ENCODE peak calls at places on chromosome 4, in five cellular contexts. B is GM03348, J is SW480, M is left cardiac atrium, P is PC-3. I is an unnamed sample.

GRCh38 chr4:57043304-57044251 is 64.9 kb downstream of the POLR2B start:
- DNase-seq in J (peak; percentile 26), P (no peak), M (no peak), B (peak; percentile 73), I (no peak)

GRCh38 chr4:3871181-3871852 is 105.1 kb downstream of the ADRA2C start:
- DNase-seq in B (peak; percentile 55), J (peak; percentile 88), M (no peak), P (no peak), I (peak; percentile 39)

GRCh38 chr4:122806981-122807679 is 19.5 kb upstream of the FGF2 start:
- DNase-seq in J (no peak), B (no peak), M (no peak), P (no peak), I (no peak)

GRCh38 chr4:13968723-13969122 is 341.2 kb upstream of the BOD1L1 start:
- DNase-seq in J (no peak), B (no peak), P (peak; percentile 77), M (no peak), I (no peak)

GRCh38 chr4:119103263-119103662 is 32.4 kb upstream of the MYOZ2 start:
- DNase-seq in B (peak; percentile 82), J (peak; percentile 36), P (peak; percentile 87), M (peak; percentile 59), I (peak; percentile 58)

GRCh38 chr4:153318696-153319320 is 25.7 kb upstream of the MND1 start:
- DNase-seq in P (peak; percentile 66), J (peak; percentile 33), M (no peak), B (peak; percentile 82), I (no peak)

GRCh38 chr4:16075975-16076757 is 7.7 kb downstream of the PROM1 start:
- DNase-seq in J (no peak), M (no peak), P (no peak), B (no peak), I (no peak)

GRCh38 chr4:25089058-25089763 is 58.5 kb upstream of the LGI2 start:
- DNase-seq in J (no peak), M (no peak), B (no peak), P (no peak), I (no peak)

GRCh38 chr4:159430896-159431295 is 328.0 kb downstream of the RAPGEF2 start:
- DNase-seq in M (no peak), B (no peak), P (no peak), J (no peak), I (no peak)

GRCh38 chr4:6446130-6446482 is 26.3 kb downstream of the PPP2R2C start:
- DNase-seq in M (no peak), J (no peak), B (no peak), P (no peak), I (no peak)

GRCh38 chr4:109009909-109010308 is 247.1 kb upstream of the ETNPPL start:
- DNase-seq in B (peak; percentile 39), J (no peak), M (no peak), P (no peak), I (no peak)

GRCh38 chr4:59612235-59612634 is 1587.9 kb upstream of the ADGRL3 start:
- DNase-seq in B (peak; percentile 25), P (peak; percentile 79), J (no peak), M (no peak), I (no peak)

GRCh38 chr4:154344686-154345085 is 146.9 kb downstream of the DCHS2 start:
- DNase-seq in J (no peak), M (no peak), P (peak; percentile 2), B (no peak), I (no peak)

GRCh38 chr4:160514126-160514525 is 1411.2 kb downstream of the RAPGEF2 start:
- DNase-seq in B (no peak), J (no peak), M (no peak), P (peak; percentile 7), I (no peak)

GRCh38 chr4:140149851-140150635 is 3.9 kb downstream of the MAML3 start:
- DNase-seq in B (peak; percentile 65), J (peak; percentile 72), M (peak; percentile 78), P (peak; percentile 62), I (peak; percentile 57)

GRCh38 chr4:5238106-5238505 is 186.8 kb downstream of the STK32B start:
- DNase-seq in J (no peak), B (peak; percentile 82), P (no peak), M (no peak), I (no peak)

GRCh38 chr4:183588169-183588675 is 70.8 kb downstream of the RWDD4 start:
- DNase-seq in M (no peak), B (peak; percentile 59), P (no peak), J (no peak), I (no peak)

GRCh38 chr4:167883271-167883670 is 209.1 kb upstream of the ANXA10 start:
- DNase-seq in M (no peak), J (no peak), B (no peak), P (no peak), I (no peak)

GRCh38 chr4:82043081-82043808 is 330.5 kb downstream of the HNRNPD start:
- DNase-seq in B (no peak), P (no peak), J (peak; percentile 58), M (no peak), I (no peak)

GRCh38 chr4:168598191-168598590 is 101.3 kb downstream of the PALLD start:
- DNase-seq in M (no peak), J (no peak), B (no peak), P (no peak), I (no peak)

GRCh38 chr4:14834382-14834781 is 167.9 kb upstream of the CPEB2 start:
- DNase-seq in M (no peak), P (no peak), B (no peak), J (no peak), I (no peak)

GRCh38 chr4:4762909-4763814 is 96.3 kb upstream of the MSX1 start:
- DNase-seq in J (no peak), B (peak; percentile 68), P (peak; percentile 73), M (no peak), I (no peak)

GRCh38 chr4:99405433-99406115 is 29.6 kb downstream of the ADH7 start:
- DNase-seq in P (peak; percentile 83), B (peak; percentile 54), J (peak; percentile 49), M (peak; percentile 61), I (peak; percentile 37)

GRCh38 chr4:108433832-108434231 is 186.5 kb upstream of the RPL34 start:
- DNase-seq in M (no peak), B (peak; percentile 57), P (peak; percentile 34), J (peak; percentile 88), I (no peak)

GRCh38 chr4:19039816-19040215 is 1018.3 kb upstream of the LCORL start:
- DNase-seq in P (no peak), J (no peak), B (no peak), M (no peak), I (no peak)

GRCh38 chr4:153341575-153342090 is 2.9 kb upstream of the MND1 start:
- DNase-seq in M (no peak), P (peak; percentile 75), J (peak; percentile 50), B (peak; percentile 19), I (no peak)